ENCODE peak calls at places on chromosomes 7 and 10, in six cellular contexts. O is upper lobe of right lung, X is left ventricle myocardium inferior, M is tibial artery, I is tibial nerve, Q is mesendoderm. G is an unnamed sample.

GRCh38 chr10:60135020-60135419 is 228.7 kb upstream of the CCDC6 start:
- DNase-seq in O (no peak), X (no peak), Q (no peak), M (no peak), I (no peak), G (no peak)

GRCh38 chr10:60606343-60607080 is 171.8 kb upstream of the CDK1 start:
- DNase-seq in I (no peak), O (no peak), M (no peak), Q (no peak), X (no peak), G (peak)

GRCh38 chr10:98430427-98430826 is 15.4 kb upstream of the PYROXD2 start:
- DNase-seq in M (no peak), O (no peak), Q (no peak), I (no peak), X (no peak), G (no peak)

GRCh38 chr7:98879198-98879988 is 1.1 kb downstream of the TRRAP start:
- DNase-seq in I (no peak), X (no peak), M (no peak), Q (peak), O (peak), G (peak)

GRCh38 chr10:61188691-61189090 is 244.7 kb upstream of the RHOBTB1 start:
- DNase-seq in I (no peak), Q (peak), O (no peak), M (no peak), X (no peak), G (no peak)

GRCh38 chr7:916291-916941 is 38.1 kb downstream of the ADAP1 start:
- DNase-seq in Q (no peak), M (no peak), X (no peak), O (peak), I (no peak), G (no peak)

GRCh38 chr10:92691591-92692084 is 1.9 kb downstream of the HHEX start:
- DNase-seq in M (peak), Q (peak), I (peak), O (peak), X (peak), G (no peak)

GRCh38 chr7:66140924-66141323 is 26.3 kb downstream of the CRCP start:
- DNase-seq in Q (peak), M (peak), X (peak), I (peak), O (peak), G (peak)

GRCh38 chr7:26910221-26910620 is 45.8 kb upstream of the SKAP2 start:
- DNase-seq in X (no peak), M (no peak), I (no peak), Q (peak), O (no peak), G (peak)

GRCh38 chr10:132094581-132095234 is 29.0 kb downstream of the JAKMIP3 start:
- DNase-seq in I (no peak), M (no peak), O (peak), Q (no peak), X (no peak), G (no peak)

GRCh38 chr10:22823109-22823508 is 104.7 kb upstream of the ARMC3 start:
- DNase-seq in I (no peak), X (no peak), O (no peak), M (no peak), Q (no peak), G (peak)

GRCh38 chr7:116342125-116342524 is 131.8 kb downstream of the TES start:
- DNase-seq in I (no peak), O (no peak), M (no peak), X (no peak), Q (no peak), G (no peak)

GRCh38 chr10:29409241-29410051 is 120.6 kb downstream of the LYZL1 start:
- DNase-seq in X (peak), I (peak), M (peak), O (peak), Q (peak), G (peak)

GRCh38 chr7:1950623-1951523 is 280.8 kb downstream of the ELFN1 start:
- DNase-seq in M (peak), O (no peak), X (peak), I (peak), Q (no peak), G (no peak)

GRCh38 chr7:31744294-31744874 is 57.4 kb downstream of the PPP1R17 start:
- DNase-seq in Q (peak), O (no peak), I (peak), X (peak), M (peak), G (peak)

GRCh38 chr7:108181073-108181985 is 51.2 kb upstream of the LAMB4 start:
- DNase-seq in I (peak), O (no peak), Q (peak), X (no peak), M (no peak), G (peak)

GRCh38 chr10:75014516-75015230 is 96.8 kb upstream of the SAMD8 start:
- DNase-seq in X (no peak), O (no peak), Q (no peak), I (no peak), M (no peak), G (no peak)

GRCh38 chr7:101258243-101258731 is 13.4 kb upstream of the FIS1 start:
- DNase-seq in Q (no peak), O (no peak), M (no peak), X (no peak), I (no peak), G (peak)

GRCh38 chr10:63515002-63515763 is 6.0 kb upstream of the REEP3 start:
- DNase-seq in M (no peak), X (no peak), Q (peak), I (no peak), O (no peak), G (peak)

GRCh38 chr7:7793249-7793648 is 74.8 kb upstream of the RPA3 start:
- DNase-seq in I (no peak), Q (peak), M (no peak), O (no peak), X (no peak), G (no peak)

GRCh38 chr10:86036544-86036831 is 330.1 kb downstream of the GRID1 start:
- DNase-seq in X (no peak), O (no peak), Q (no peak), I (no peak), M (no peak), G (no peak)

GRCh38 chr10:32971536-32972091 is 13.6 kb upstream of the ITGB1 start:
- DNase-seq in M (no peak), X (no peak), O (no peak), I (no peak), Q (no peak), G (no peak)

GRCh38 chr10:3197354-3198003 is 24.9 kb upstream of the PITRM1 start:
- DNase-seq in X (peak), O (peak), Q (peak), M (peak), I (peak), G (peak)

GRCh38 chr10:114294549-114294948 is 55.5 kb downstream of the VWA2 start:
- DNase-seq in X (no peak), O (no peak), Q (no peak), I (no peak), M (no peak), G (no peak)

GRCh38 chr10:97726636-97727178 is 10.2 kb upstream of the ZFYVE27 start:
- DNase-seq in X (no peak), O (no peak), I (no peak), Q (peak), M (no peak), G (peak)

GRCh38 chr7:4612237-4612636 is 69.9 kb upstream of the FOXK1 start:
- DNase-seq in O (no peak), M (no peak), I (no peak), Q (no peak), X (no peak), G (no peak)

GRCh38 chr10:17836917-17837316 is 27.8 kb downstream of the MRC1 start:
- DNase-seq in I (no peak), M (peak), Q (peak), X (peak), O (no peak), G (peak)

GRCh38 chr7:131196808-131197207 is 130.9 kb upstream of the MKLN1 start:
- DNase-seq in Q (peak), I (no peak), M (no peak), X (no peak), O (no peak), G (peak)

GRCh38 chr7:104272767-104273384 is 55.5 kb upstream of the LHFPL3 start:
- DNase-seq in O (no peak), X (no peak), M (no peak), Q (peak), I (no peak), G (peak)

GRCh38 chr10:84159076-84159475 is 14.5 kb upstream of the GPR15LG start:
- DNase-seq in X (no peak), Q (no peak), I (no peak), O (no peak), M (no peak), G (no peak)

GRCh38 chr7:49398730-49399129 is 374.7 kb upstream of the VWC2 start:
- DNase-seq in O (no peak), Q (peak), X (no peak), I (no peak), M (no peak), G (peak)

GRCh38 chr7:142301923-142302550 is 44.2 kb upstream of the PRSS58 start:
- DNase-seq in M (no peak), Q (peak), I (no peak), O (no peak), X (no peak), G (peak)

GRCh38 chr10:72598769-72599701 is 26.8 kb downstream of the MICU1 start:
- DNase-seq in Q (peak), O (no peak), X (no peak), I (no peak), M (no peak), G (no peak)

GRCh38 chr10:104252349-104252748 is 2.3 kb upstream of the GSTO1 start:
- DNase-seq in Q (peak), M (no peak), O (no peak), X (no peak), I (no peak), G (no peak)

GRCh38 chr7:130838738-130839137 is 104.7 kb upstream of the KLF14 start:
- DNase-seq in Q (no peak), M (no peak), X (no peak), O (no peak), I (no peak), G (peak)

GRCh38 chr10:119538632-119539358 is 3.7 kb downstream of the RGS10 start:
- DNase-seq in X (no peak), M (no peak), Q (no peak), O (no peak), I (no peak), G (peak)

GRCh38 chr10:126204320-126204719 is 184.0 kb downstream of the ADAM12 start:
- DNase-seq in M (no peak), I (no peak), O (no peak), X (no peak), Q (no peak), G (no peak)

GRCh38 chr10:102118867-102119266 is 1.3 kb downstream of the LDB1 start:
- DNase-seq in O (peak), Q (peak), X (no peak), I (no peak), M (peak), G (peak)

GRCh38 chr7:26011039-26011696 is 140.8 kb upstream of the NFE2L3 start:
- DNase-seq in Q (no peak), O (no peak), X (no peak), M (no peak), I (no peak), G (no peak)

GRCh38 chr7:158473238-158473637 is 114.4 kb downstream of the PTPRN2 start:
- DNase-seq in I (no peak), M (no peak), O (peak), X (no peak), Q (peak), G (no peak)
- H3K27ac ChIP-seq in I (no peak), M (no peak), O (no peak), X (no peak), Q (no peak), G (no peak)

DNA sequence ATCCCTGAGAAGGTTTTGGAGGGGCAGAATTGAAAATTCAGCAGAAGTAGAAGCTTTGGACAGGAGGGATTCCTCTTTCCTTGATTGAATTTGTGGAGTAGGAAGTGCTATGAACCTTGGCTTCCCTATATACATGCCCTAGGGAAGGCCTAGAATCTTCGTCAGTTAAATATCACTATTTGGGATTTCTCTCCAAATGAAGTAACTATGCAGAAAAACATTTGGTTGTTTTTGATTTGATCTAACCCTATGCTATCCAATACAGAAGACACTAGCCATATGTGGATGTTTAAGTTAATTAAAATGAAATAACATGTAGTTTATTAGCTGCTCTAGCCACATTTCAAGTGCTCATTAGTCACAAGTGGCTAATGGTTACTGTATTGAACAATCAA is 15.7 kb downstream of the ANLN start:
- DNase-seq in Q (no peak), O (no peak), I (no peak), X (no peak), M (no peak), G (no peak)
- H3K27ac ChIP-seq in Q (no peak), O (no peak), I (no peak), X (no peak), M (no peak), G (no peak)

DNA sequence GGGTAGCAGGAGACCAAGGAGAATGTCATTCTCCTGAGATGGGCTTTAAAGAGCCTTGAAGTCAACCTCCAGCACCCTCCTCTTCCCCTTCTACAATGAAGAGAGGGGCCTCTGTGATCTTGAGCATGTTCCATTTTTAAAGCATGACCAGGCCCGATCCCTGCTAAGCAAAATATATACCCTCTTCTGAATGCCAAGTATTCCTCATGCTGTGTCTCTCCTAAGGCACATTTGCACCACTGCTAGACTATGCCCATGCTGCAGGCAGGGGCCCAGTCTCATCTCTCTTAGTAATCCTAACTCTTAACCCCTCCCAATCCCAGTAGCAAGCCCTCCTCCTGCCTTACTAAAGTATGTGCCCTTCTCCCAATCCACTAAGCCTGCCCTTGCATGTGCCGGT is 18.4 kb downstream of the SORBS1 start:
- DNase-seq in Q (no peak), O (no peak), I (no peak), M (no peak), X (no peak), G (no peak)
- H3K27ac ChIP-seq in Q (no peak), O (peak), I (no peak), M (peak), X (peak), G (no peak)

DNA sequence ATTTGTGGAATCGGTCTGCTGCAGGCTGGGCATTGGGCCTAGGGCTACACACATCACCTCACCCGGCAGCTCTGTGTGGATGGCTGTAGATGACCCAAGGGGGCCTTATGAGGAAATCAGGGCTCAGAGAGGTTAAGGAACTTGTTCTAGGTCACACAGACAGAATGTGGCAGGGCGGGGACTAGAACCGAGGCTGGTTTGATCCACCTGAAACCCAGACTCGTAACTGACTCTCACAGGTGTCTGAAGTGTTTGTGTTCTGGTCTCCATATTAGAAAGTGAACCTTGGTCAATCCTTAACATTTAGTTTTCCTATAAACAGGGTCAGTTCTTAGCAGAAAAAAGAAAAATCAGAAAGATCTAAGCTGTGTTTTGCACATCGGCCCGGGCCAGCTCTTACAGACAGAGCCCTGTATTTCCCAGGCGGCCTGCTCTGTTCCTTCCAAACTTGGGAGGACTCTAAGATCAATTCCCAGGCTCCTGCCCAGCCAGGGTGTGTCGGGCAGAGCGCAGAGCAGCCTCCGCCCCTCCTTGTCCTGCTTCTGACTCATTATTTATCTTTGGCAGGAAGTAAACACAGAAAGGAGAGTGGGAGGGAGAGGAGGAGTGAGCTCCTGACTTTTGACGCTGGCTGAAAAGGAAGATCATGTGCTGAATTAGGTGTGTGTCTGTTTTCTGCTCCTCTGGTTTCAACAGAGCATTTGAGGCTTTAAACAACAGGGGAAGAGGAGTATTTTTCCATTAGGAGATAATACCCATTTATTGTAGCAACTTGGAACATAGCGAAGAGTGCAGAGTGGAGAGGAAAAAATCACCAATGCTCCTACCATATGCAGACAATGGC is 74.1 kb downstream of the TACC2 start:
- DNase-seq in M (peak), I (peak), X (peak), O (peak), Q (peak), G (peak)
- H3K27ac ChIP-seq in M (peak), I (peak), X (peak), O (peak), Q (no peak), G (peak)